ENCODE peak calls at places on chromosomes 16 and 17, in nine cellular contexts. W is stomach, V is SK-N-SH, M is transverse colon, A is spleen, D is sigmoid colon, K is endothelial cell of umbilical vein, E is GM23338, S is suprapubic skin. Y is an unnamed sample. For H3K4me1, the result is how much of the 10 kb centered on the place peaks cover.

GRCh38 chr17:64005734-64006167 is 7.6 kb downstream of the PRR29 start:
- DNase-seq in E (no peak), A (peak), M (peak), S (peak), V (peak), W (peak), K (peak), D (peak), Y (no peak)

GRCh38 chr16:78297066-78297666 is 197.7 kb downstream of the WWOX start:
- DNase-seq in E (no peak), M (no peak), S (no peak), W (no peak), V (no peak), K (no peak), A (no peak), D (no peak), Y (no peak)

GRCh38 chr17:17551361-17551760 is 40.1 kb downstream of the PEMT start:
- DNase-seq in K (no peak), W (no peak), A (no peak), V (peak), D (no peak), M (no peak), S (no peak), E (peak), Y (no peak)

GRCh38 chr16:1335211-1335971 is 1.9 kb downstream of the BAIAP3 start:
- DNase-seq in W (no peak), K (no peak), A (no peak), V (no peak), D (no peak), M (no peak), E (no peak), S (no peak), Y (no peak)

GRCh38 chr16:25838724-25839186 is 147.0 kb downstream of the HS3ST4 start:
- DNase-seq in K (peak), E (peak), D (no peak), V (peak), M (peak), A (no peak), S (no peak), W (no peak), Y (peak)

GRCh38 chr16:56749806-56750491 is 20.0 kb downstream of the NUP93 start:
- DNase-seq in A (no peak), W (no peak), D (no peak), E (no peak), S (no peak), M (no peak), V (no peak), K (no peak), Y (no peak)

GRCh38 chr17:31568140-31568938 is 176.9 kb downstream of the RAB11FIP4 start:
- DNase-seq in S (no peak), K (no peak), A (no peak), M (no peak), V (peak), W (no peak), D (peak), E (no peak), Y (no peak)

GRCh38 chr17:53137919-53138318 is 684.8 kb upstream of the KIF2B start:
- DNase-seq in M (no peak), W (no peak), D (no peak), S (no peak), A (no peak), V (no peak), E (no peak), K (peak), Y (no peak)

GRCh38 chr16:13866073-13866472 is 53.9 kb upstream of the ERCC4 start:
- DNase-seq in A (no peak), D (peak), W (peak), K (peak), E (peak), S (no peak), M (peak), V (peak), Y (peak)

GRCh38 chr16:12846592-12846991 is 42.9 kb upstream of the CPPED1 start:
- DNase-seq in M (no peak), K (no peak), A (no peak), S (no peak), W (no peak), D (no peak), E (no peak), V (no peak), Y (no peak)
- TF ChIP-seq POLR2AphosphoS5 in M (no peak), K (no peak), A (no peak), S (no peak), W (no peak), D (no peak), E (no peak), V (no peak), Y (no peak)

GRCh38 chr17:50143461-50144176 is 6.9 kb downstream of the PPP1R9B start:
- DNase-seq in D (no peak), E (no peak), V (no peak), M (no peak), K (no peak), A (no peak), W (no peak), S (no peak), Y (no peak)
- H3K4me1 ChIP-seq in D (under half), E (under half), V (under half), M (under half), K (half or more), A (half or more), W (half or more), S (half or more), Y (under half)

GRCh38 chr17:8057691-8058114 is 18.8 kb downstream of the ALOX15B start:
- DNase-seq in K (peak), W (peak), A (peak), D (peak), S (peak), V (peak), M (no peak), E (peak), Y (peak)

GRCh38 chr17:8062807-8063483 is 24.1 kb downstream of the ALOX15B start:
- DNase-seq in W (no peak), S (no peak), K (peak), M (no peak), V (no peak), E (no peak), D (no peak), A (no peak), Y (no peak)

GRCh38 chr17:8062435-8062806 is 23.6 kb downstream of the ALOX15B start:
- DNase-seq in A (no peak), V (no peak), W (no peak), S (no peak), K (peak), E (no peak), D (no peak), M (no peak), Y (peak)

GRCh38 chr17:8059131-8059530 is 20.3 kb downstream of the ALOX15B start:
- DNase-seq in D (peak), V (no peak), K (no peak), M (no peak), A (peak), S (peak), W (no peak), E (no peak), Y (no peak)

DNA sequence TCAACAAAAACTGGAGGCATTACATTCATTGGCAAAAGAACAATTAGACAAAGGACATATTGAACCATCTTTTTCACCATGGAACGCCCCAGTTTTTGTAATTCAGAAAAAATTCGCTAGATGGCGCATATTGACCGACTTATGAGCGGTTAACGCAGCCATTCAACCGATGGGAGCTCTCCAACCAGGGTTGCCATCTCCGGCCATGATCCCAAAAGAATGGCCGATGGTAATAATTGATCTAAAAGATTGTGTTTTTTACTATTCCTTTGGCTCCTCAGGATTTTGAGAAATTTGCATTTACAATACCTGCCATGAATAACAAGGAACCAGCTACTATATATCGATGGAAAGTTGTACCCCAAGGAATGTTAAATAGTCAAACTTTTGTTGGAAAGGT is 21.4 kb downstream of the ALOX15B start:
- DNase-seq in W (peak), M (peak), V (peak), D (peak), K (peak), A (peak), S (peak), E (peak), Y (peak)
- TF ChIP-seq POLR2AphosphoS5 in W (no peak), M (no peak), V (no peak), D (no peak), K (no peak), A (no peak), S (no peak), E (no peak), Y (peak)

GRCh38 chr17:29591737-29592624 is 951 bp upstream of the ANKRD13B start:
- DNase-seq in V (peak), M (peak), E (peak), W (peak), S (no peak), K (peak), D (peak), A (peak), Y (peak)
- H3K4me1 ChIP-seq in V (under half), M (half or more), E (under half), W (half or more), S (half or more), K (half or more), D (half or more), A (half or more), Y (under half)

GRCh38 chr17:78131172-78132085 is 858 bp downstream of the TMC8 start:
- DNase-seq in S (peak), W (no peak), K (no peak), E (no peak), A (peak), V (peak), D (no peak), M (peak), Y (no peak)
- TF ChIP-seq POLR2AphosphoS5 in S (no peak), W (no peak), K (no peak), E (no peak), A (peak), V (no peak), D (no peak), M (no peak), Y (no peak)

GRCh38 chr16:73010150-73010676 is 37.7 kb downstream of the ZFHX3 start:
- DNase-seq in S (no peak), K (peak), W (no peak), M (no peak), V (peak), A (no peak), E (no peak), D (peak), Y (no peak)
- H3K4me1 ChIP-seq in S (under half), K (under half), W (under half), M (under half), V (under half), A (under half), E (under half), D (under half), Y (under half)

DNA sequence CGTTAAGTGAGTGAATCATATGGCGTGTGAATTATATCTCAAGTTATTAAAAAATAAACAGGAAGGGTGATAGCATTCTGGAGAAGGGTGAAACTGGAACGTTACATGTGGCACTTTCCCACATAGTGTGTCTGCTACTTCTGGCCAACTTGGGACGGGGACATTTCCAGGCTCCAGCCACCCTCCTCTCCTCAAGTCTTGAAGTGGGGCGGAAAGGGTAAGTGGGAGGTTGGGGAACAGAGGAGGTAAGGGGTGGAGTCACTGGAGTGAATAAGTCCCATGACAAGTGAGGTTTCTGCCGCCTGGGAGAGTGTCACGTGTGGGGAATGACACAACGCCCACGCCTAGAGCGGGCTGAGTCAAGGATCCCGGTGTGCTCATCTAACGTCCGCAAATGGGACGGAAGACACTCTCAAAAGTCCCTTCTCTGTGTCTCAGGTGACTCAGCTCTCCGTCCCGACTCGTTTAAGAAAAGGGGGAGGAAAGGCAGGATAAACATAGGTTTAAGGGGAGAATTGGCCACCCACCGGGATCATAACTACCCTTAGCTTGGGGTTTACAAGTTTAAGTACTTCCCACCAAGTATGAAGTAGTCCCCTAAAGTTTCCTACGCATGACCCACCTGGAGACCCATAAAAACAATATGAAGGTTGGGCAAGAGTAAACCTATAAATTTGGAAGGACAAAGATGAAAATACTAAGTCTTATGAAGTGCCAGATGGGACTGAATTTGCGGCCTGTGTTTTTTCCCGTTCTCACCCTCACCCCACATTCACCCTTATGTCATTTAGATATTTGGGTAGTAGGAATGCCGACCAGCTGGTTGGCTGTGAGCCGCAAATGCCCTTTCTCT is 1.2 kb upstream of the SPAG9 start:
- DNase-seq in E (peak), A (peak), W (peak), S (peak), V (peak), M (peak), D (peak), K (peak), Y (peak)
- TF ChIP-seq POLR2AphosphoS5 in E (no peak), A (peak), W (peak), S (peak), V (peak), M (peak), D (peak), K (peak), Y (peak)

GRCh38 chr16:83586036-83586810 is 221.6 kb upstream of the HSBP1 start:
- DNase-seq in V (no peak), A (no peak), M (no peak), D (no peak), E (peak), S (no peak), K (no peak), W (no peak), Y (no peak)

GRCh38 chr16:83581994-83582747 is 225.6 kb upstream of the HSBP1 start:
- DNase-seq in M (no peak), A (no peak), W (no peak), K (no peak), E (peak), S (no peak), D (no peak), V (no peak), Y (no peak)

GRCh38 chr16:83589576-83589975 is 218.2 kb upstream of the HSBP1 start:
- DNase-seq in W (no peak), S (no peak), A (no peak), D (no peak), M (no peak), E (no peak), V (no peak), K (no peak), Y (no peak)

DNA sequence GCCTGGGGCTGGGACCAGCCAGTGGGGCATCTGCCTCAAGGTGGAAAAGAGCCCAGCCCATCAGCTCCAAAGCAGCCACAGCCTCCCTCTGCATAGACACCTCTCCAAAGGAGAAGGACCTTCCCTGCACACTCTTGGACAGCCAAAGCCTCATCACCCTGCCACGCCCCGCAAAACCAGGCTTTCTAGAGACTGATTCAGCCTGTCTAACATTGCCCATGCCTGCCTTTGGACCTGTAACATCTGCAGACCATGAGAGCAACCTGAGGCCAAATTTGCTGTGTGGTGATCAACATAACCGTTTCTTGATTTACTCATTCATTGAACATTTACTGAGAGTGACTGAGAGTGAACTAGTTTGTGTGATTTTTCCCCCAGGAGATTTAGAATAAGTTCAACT is 219.7 kb upstream of the HSBP1 start:
- DNase-seq in K (no peak), S (no peak), V (no peak), E (no peak), D (no peak), W (no peak), M (no peak), A (no peak), Y (no peak)
- H3K4me1 ChIP-seq in K (under half), S (under half), V (under half), E (under half), D (under half), W (under half), M (under half), A (under half), Y (under half)

GRCh38 chr17:80284631-80285030 is 24.0 kb downstream of the RNF213 start:
- DNase-seq in S (no peak), W (no peak), A (no peak), K (no peak), V (peak), E (peak), D (no peak), M (no peak), Y (no peak)

GRCh38 chr17:80286638-80286960 is 25.9 kb downstream of the RNF213 start:
- DNase-seq in W (no peak), E (no peak), A (no peak), K (no peak), V (no peak), D (no peak), M (no peak), S (no peak), Y (no peak)

GRCh38 chr17:80281516-80281915 is 20.9 kb downstream of the RNF213 start:
- DNase-seq in V (peak), D (no peak), A (no peak), E (no peak), M (no peak), W (no peak), K (no peak), S (no peak), Y (no peak)

GRCh38 chr17:80285237-80285920 is 24.7 kb downstream of the RNF213 start:
- DNase-seq in V (peak), E (no peak), A (no peak), D (no peak), W (no peak), S (no peak), M (no peak), K (no peak), Y (no peak)

DNA sequence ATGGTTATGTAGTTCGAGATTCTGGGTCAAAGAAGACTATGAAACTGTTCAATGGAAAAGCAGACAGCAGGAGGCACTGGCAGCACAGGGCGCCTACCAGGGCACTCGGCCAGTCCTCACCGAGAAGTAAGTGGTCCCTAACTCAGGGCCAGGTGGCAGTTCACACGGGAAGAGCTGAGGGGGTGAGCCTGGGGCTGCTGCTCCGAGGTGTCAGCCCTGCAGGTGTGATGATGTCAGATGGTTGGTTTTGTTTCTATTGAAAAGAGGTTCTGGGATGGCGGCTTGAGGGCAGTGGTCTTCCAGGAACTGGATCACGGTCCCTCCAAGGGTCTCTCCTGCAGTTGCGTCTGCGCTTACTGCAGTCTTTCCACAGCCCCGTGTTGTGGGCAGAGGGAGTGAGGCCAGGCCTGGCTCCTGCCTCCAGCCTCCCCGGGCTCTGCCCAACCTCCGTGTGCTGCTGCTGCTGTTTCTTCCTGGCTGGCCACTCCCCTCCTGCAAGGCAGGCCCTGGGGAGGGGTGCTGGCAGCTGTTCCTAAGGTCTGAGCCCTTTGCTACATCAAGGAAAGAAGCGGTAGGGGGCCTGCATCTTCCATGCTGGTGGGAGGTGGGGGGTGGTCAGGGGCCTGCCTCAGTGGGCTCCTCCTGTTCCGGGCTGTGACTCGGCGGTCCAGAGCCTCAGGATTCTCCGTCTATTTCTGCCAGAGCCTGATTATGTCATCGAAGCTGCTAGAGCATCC is 22.6 kb downstream of the RNF213 start:
- DNase-seq in D (no peak), M (no peak), A (no peak), K (no peak), W (no peak), V (no peak), S (no peak), E (no peak), Y (no peak)
- TF ChIP-seq POLR2AphosphoS5 in D (no peak), M (no peak), A (peak), K (no peak), W (no peak), V (no peak), S (no peak), E (no peak), Y (no peak)

Y was measured in prostate gland.